ENCODE peak calls at places on chromosomes 13 and 19, in six cellular contexts. One of them, this sample, is unnamed.

GRCh38 chr19:51097166-51097736 is 11.0 kb downstream of the CTU1 start:
- DNase-seq in breast epithelium: peak
- DNase-seq in stomach: peak
- DNase-seq in upper lobe of left lung: no peak
- DNase-seq in A549: peak
- DNase-seq in K562: peak
- DNase-seq in this sample: no peak

GRCh38 chr13:91101436-91101835 is 246.1 kb upstream of the MIR17HG start:
- DNase-seq in breast epithelium: no peak
- DNase-seq in stomach: no peak
- DNase-seq in upper lobe of left lung: no peak
- DNase-seq in A549: no peak
- DNase-seq in K562: no peak
- DNase-seq in this sample: no peak

GRCh38 chr13:51246411-51247298 is 24.5 kb downstream of the FAM124A start:
- DNase-seq in breast epithelium: peak
- DNase-seq in stomach: no peak
- DNase-seq in upper lobe of left lung: peak
- DNase-seq in A549: no peak
- DNase-seq in K562: no peak
- DNase-seq in this sample: no peak

GRCh38 chr19:45424191-45425058 is 708 bp upstream of the ERCC1 start:
- DNase-seq in breast epithelium: no peak
- DNase-seq in stomach: peak
- DNase-seq in upper lobe of left lung: peak
- DNase-seq in A549: peak
- DNase-seq in K562: peak
- DNase-seq in this sample: peak

GRCh38 chr13:30698023-30698422 is 37.3 kb upstream of the ALOX5AP start:
- DNase-seq in breast epithelium: no peak
- DNase-seq in stomach: no peak
- DNase-seq in upper lobe of left lung: no peak
- DNase-seq in A549: no peak
- DNase-seq in K562: no peak
- DNase-seq in this sample: no peak

GRCh38 chr19:53595510-53595867 is 36.3 kb upstream of the DPRX start:
- DNase-seq in breast epithelium: no peak
- DNase-seq in stomach: no peak
- DNase-seq in upper lobe of left lung: no peak
- DNase-seq in A549: no peak
- DNase-seq in K562: no peak
- DNase-seq in this sample: no peak

GRCh38 chr13:106052200-106052767 is 483.2 kb downstream of the EFNB2 start:
- DNase-seq in breast epithelium: no peak
- DNase-seq in stomach: no peak
- DNase-seq in upper lobe of left lung: peak
- DNase-seq in A549: no peak
- DNase-seq in K562: no peak
- DNase-seq in this sample: no peak

GRCh38 chr13:36850790-36851438 is 31.9 kb downstream of the RFXAP start:
- DNase-seq in breast epithelium: no peak
- DNase-seq in stomach: no peak
- DNase-seq in upper lobe of left lung: no peak
- DNase-seq in A549: no peak
- DNase-seq in K562: no peak
- DNase-seq in this sample: no peak

GRCh38 chr13:109976206-109976997 is 190.0 kb upstream of the IRS2 start:
- DNase-seq in breast epithelium: no peak
- DNase-seq in stomach: no peak
- DNase-seq in upper lobe of left lung: no peak
- DNase-seq in A549: no peak
- DNase-seq in K562: no peak
- DNase-seq in this sample: no peak

GRCh38 chr19:36973021-36973843 is 57.1 kb downstream of the ZNF568 start:
- DNase-seq in breast epithelium: peak
- DNase-seq in stomach: peak
- DNase-seq in upper lobe of left lung: peak
- DNase-seq in A549: no peak
- DNase-seq in K562: peak
- DNase-seq in this sample: peak

GRCh38 chr13:34017231-34017630 is 199.3 kb downstream of the RFC3 start:
- DNase-seq in breast epithelium: no peak
- DNase-seq in stomach: no peak
- DNase-seq in upper lobe of left lung: no peak
- DNase-seq in A549: no peak
- DNase-seq in K562: no peak
- DNase-seq in this sample: no peak

GRCh38 chr19:49889687-49890348 is 6.9 kb downstream of the IL4I1 start:
- DNase-seq in breast epithelium: peak
- DNase-seq in stomach: peak
- DNase-seq in upper lobe of left lung: peak
- DNase-seq in A549: peak
- DNase-seq in K562: peak
- DNase-seq in this sample: peak

GRCh38 chr13:23159205-23159586 is 21.6 kb upstream of the SGCG start:
- DNase-seq in breast epithelium: no peak
- DNase-seq in stomach: no peak
- DNase-seq in upper lobe of left lung: no peak
- DNase-seq in A549: peak
- DNase-seq in K562: peak
- DNase-seq in this sample: no peak

GRCh38 chr19:48899781-48900476 is at the start of gene NUCB1:
- DNase-seq in breast epithelium: peak
- DNase-seq in stomach: peak
- DNase-seq in upper lobe of left lung: peak
- DNase-seq in A549: peak
- DNase-seq in K562: peak
- DNase-seq in this sample: peak

GRCh38 chr13:98575876-98576214 is 1.1 kb downstream of the STK24 start:
- DNase-seq in breast epithelium: no peak
- DNase-seq in stomach: no peak
- DNase-seq in upper lobe of left lung: no peak
- DNase-seq in A549: no peak
- DNase-seq in K562: no peak
- DNase-seq in this sample: no peak

GRCh38 chr13:84497613-84498012 is 615.3 kb upstream of the SLITRK1 start:
- DNase-seq in breast epithelium: no peak
- DNase-seq in stomach: no peak
- DNase-seq in upper lobe of left lung: no peak
- DNase-seq in A549: no peak
- DNase-seq in K562: no peak
- DNase-seq in this sample: no peak

GRCh38 chr13:102702965-102703720 is 8.3 kb upstream of the METTL21C start:
- DNase-seq in breast epithelium: no peak
- DNase-seq in stomach: no peak
- DNase-seq in upper lobe of left lung: no peak
- DNase-seq in A549: no peak
- DNase-seq in K562: no peak
- DNase-seq in this sample: no peak

GRCh38 chr19:13598098-13598497 is 91.8 kb upstream of the CACNA1A start:
- DNase-seq in breast epithelium: no peak
- DNase-seq in stomach: no peak
- DNase-seq in upper lobe of left lung: no peak
- DNase-seq in A549: no peak
- DNase-seq in K562: no peak
- DNase-seq in this sample: no peak

GRCh38 chr19:13600091-13600490 is 93.8 kb upstream of the CACNA1A start:
- DNase-seq in breast epithelium: no peak
- DNase-seq in stomach: no peak
- DNase-seq in upper lobe of left lung: peak
- DNase-seq in A549: no peak
- DNase-seq in K562: no peak
- DNase-seq in this sample: no peak

GRCh38 chr19:13600802-13601201 is 94.5 kb upstream of the CACNA1A start:
- DNase-seq in breast epithelium: no peak
- DNase-seq in stomach: no peak
- DNase-seq in upper lobe of left lung: no peak
- DNase-seq in A549: no peak
- DNase-seq in K562: no peak
- DNase-seq in this sample: no peak

GRCh38 chr19:13597625-13598024 is 91.3 kb upstream of the CACNA1A start:
- DNase-seq in breast epithelium: peak
- DNase-seq in stomach: peak
- DNase-seq in upper lobe of left lung: no peak
- DNase-seq in A549: peak
- DNase-seq in K562: peak
- DNase-seq in this sample: no peak

DNA sequence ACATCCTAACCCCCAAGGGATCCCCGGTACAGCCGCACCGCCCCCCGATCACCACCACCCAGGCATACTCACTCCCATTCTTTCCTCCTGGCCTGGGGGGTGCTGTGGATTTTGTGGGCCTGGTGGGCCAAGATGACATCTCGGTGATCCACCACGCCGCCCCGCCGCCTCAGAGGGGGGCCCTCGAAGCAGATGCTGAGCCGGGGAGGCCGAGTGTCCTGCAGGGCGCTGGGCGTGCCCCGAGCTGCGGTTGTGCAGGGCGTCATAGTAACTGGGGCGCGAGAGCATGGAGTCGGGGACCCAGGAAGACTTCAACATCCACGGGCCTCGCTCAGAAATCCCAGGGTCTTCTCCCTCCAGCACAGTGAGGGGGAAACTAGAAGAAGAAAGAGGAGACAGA is 93.4 kb upstream of the CACNA1A start:
- DNase-seq in breast epithelium: no peak
- DNase-seq in stomach: no peak
- DNase-seq in upper lobe of left lung: peak
- DNase-seq in A549: no peak
- DNase-seq in K562: no peak
- DNase-seq in this sample: no peak
- TF ChIP-seq POLR2A in breast epithelium: no peak
- TF ChIP-seq POLR2A in stomach: no peak
- TF ChIP-seq POLR2A in upper lobe of left lung: no peak
- TF ChIP-seq POLR2A in A549: no peak
- TF ChIP-seq POLR2A in K562: no peak
- TF ChIP-seq POLR2A in this sample: no peak

GRCh38 chr19:1441677-1442438 is 3.7 kb downstream of the RPS15 start:
- DNase-seq in breast epithelium: no peak
- DNase-seq in stomach: no peak
- DNase-seq in upper lobe of left lung: peak
- DNase-seq in A549: no peak
- DNase-seq in K562: no peak
- DNase-seq in this sample: no peak
- TF ChIP-seq POLR2A in breast epithelium: no peak
- TF ChIP-seq POLR2A in stomach: no peak
- TF ChIP-seq POLR2A in upper lobe of left lung: no peak
- TF ChIP-seq POLR2A in A549: no peak
- TF ChIP-seq POLR2A in K562: peak
- TF ChIP-seq POLR2A in this sample: no peak

GRCh38 chr19:35885909-35886308 is 14.4 kb downstream of the NFKBID start:
- DNase-seq in breast epithelium: no peak
- DNase-seq in stomach: no peak
- DNase-seq in upper lobe of left lung: no peak
- DNase-seq in A549: no peak
- DNase-seq in K562: no peak
- DNase-seq in this sample: no peak

GRCh38 chr19:35889370-35890112 is 10.8 kb downstream of the NFKBID start:
- DNase-seq in breast epithelium: no peak
- DNase-seq in stomach: no peak
- DNase-seq in upper lobe of left lung: peak
- DNase-seq in A549: no peak
- DNase-seq in K562: no peak
- DNase-seq in this sample: no peak

GRCh38 chr19:35890113-35890650 is 10.2 kb downstream of the NFKBID start:
- DNase-seq in breast epithelium: no peak
- DNase-seq in stomach: no peak
- DNase-seq in upper lobe of left lung: no peak
- DNase-seq in A549: no peak
- DNase-seq in K562: no peak
- DNase-seq in this sample: no peak

GRCh38 chr19:35885225-35885624 is 15.1 kb downstream of the NFKBID start:
- DNase-seq in breast epithelium: no peak
- DNase-seq in stomach: no peak
- DNase-seq in upper lobe of left lung: no peak
- DNase-seq in A549: no peak
- DNase-seq in K562: no peak
- DNase-seq in this sample: no peak

DNA sequence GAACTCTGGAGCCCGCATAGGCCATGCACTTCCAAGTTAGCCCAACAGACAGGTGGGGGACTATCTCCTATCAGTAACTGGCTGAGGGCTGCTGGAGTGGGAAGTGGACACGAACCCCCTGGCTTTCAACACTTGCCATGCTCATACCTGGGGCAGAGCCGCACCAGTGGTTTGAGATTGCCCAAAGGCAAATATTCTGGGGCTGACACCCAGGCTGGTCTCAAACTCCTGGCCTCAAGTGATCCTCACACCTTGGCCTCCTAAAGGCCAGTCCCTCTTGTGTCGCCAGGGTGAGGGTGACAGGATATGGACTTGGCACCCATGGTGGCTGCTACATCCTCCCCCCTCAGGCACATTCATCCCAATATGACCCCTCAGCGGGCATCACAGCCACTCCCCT is 13.1 kb downstream of the NFKBID start:
- DNase-seq in breast epithelium: no peak
- DNase-seq in stomach: no peak
- DNase-seq in upper lobe of left lung: no peak
- DNase-seq in A549: no peak
- DNase-seq in K562: no peak
- DNase-seq in this sample: no peak
- TF ChIP-seq POLR2A in breast epithelium: no peak
- TF ChIP-seq POLR2A in stomach: no peak
- TF ChIP-seq POLR2A in upper lobe of left lung: no peak
- TF ChIP-seq POLR2A in A549: no peak
- TF ChIP-seq POLR2A in K562: no peak
- TF ChIP-seq POLR2A in this sample: no peak

DNA sequence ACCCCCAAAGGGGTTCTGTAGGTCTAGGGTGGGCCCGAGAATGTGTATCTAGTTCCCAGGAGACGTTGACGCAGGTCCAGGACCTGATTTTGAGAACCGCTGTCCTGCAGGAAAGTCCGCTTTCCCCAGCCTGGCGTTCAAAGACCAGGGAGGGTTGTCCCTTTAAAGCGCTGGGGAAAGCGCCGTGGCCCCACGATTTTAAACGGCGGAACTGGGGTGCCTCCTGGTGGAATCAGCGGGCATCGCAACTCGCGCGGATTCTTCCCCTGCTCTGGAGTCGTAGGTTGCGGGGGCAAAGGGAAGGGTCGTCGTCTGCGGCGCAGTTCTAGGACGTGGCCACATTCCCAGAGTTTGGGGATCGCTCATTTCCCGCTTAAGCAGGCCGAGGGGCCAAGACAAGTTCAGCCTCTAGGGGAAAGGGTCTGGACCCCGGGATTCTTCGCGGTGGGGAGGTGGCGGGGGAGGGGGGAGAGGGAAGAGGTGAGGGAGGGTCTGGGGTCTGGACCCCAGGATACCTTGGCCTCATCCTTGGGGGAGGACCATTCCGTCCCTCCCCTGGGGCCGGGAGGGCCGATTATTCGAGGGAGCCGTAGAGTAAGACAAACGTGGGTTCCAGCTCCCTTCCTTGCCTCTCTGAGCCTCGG is 7.7 kb downstream of the PNMA8B start:
- DNase-seq in breast epithelium: peak
- DNase-seq in stomach: peak
- DNase-seq in upper lobe of left lung: peak
- DNase-seq in A549: peak
- DNase-seq in K562: peak
- DNase-seq in this sample: peak
- TF ChIP-seq POLR2A in breast epithelium: no peak
- TF ChIP-seq POLR2A in stomach: no peak
- TF ChIP-seq POLR2A in upper lobe of left lung: no peak
- TF ChIP-seq POLR2A in A549: no peak
- TF ChIP-seq POLR2A in K562: no peak
- TF ChIP-seq POLR2A in this sample: no peak

This sample was measured in gastrocnemius medialis.